ENCODE peak calls at places on chromosomes 2 and 18, in five cellular contexts. One of them, this sample, is unnamed.

GRCh38 chr18:48841381-48842258 is 109.1 kb downstream of the SMAD7 start:
- DNase-seq in lower leg skin: peak; percentile 50
- DNase-seq in mesothelial cell of epicardium: no peak
- DNase-seq in T-helper 2 cell: no peak
- DNase-seq in activated CD4-positive, alpha-beta T cell treated with anti-CD3 and anti-CD28 coated beads for 48 hours: no peak
- DNase-seq in this sample: no peak

GRCh38 chr18:72119082-72119481 is 425.1 kb downstream of the CBLN2 start:
- DNase-seq in lower leg skin: no peak
- DNase-seq in mesothelial cell of epicardium: no peak
- DNase-seq in T-helper 2 cell: no peak
- DNase-seq in activated CD4-positive, alpha-beta T cell treated with anti-CD3 and anti-CD28 coated beads for 48 hours: no peak
- DNase-seq in this sample: no peak

GRCh38 chr2:71801969-71802368 is 345.7 kb downstream of the CYP26B1 start:
- DNase-seq in lower leg skin: peak; percentile 37
- DNase-seq in mesothelial cell of epicardium: no peak
- DNase-seq in T-helper 2 cell: no peak
- DNase-seq in activated CD4-positive, alpha-beta T cell treated with anti-CD3 and anti-CD28 coated beads for 48 hours: peak; percentile 15
- DNase-seq in this sample: peak; percentile 41

GRCh38 chr2:157777425-157777824 is 98.7 kb downstream of the ACVR1 start:
- DNase-seq in lower leg skin: no peak
- DNase-seq in mesothelial cell of epicardium: no peak
- DNase-seq in T-helper 2 cell: peak; percentile 57
- DNase-seq in activated CD4-positive, alpha-beta T cell treated with anti-CD3 and anti-CD28 coated beads for 48 hours: peak; percentile 64
- DNase-seq in this sample: no peak

GRCh38 chr2:96876036-96876810 is 6.3 kb upstream of the SEMA4C start:
- DNase-seq in lower leg skin: no peak
- DNase-seq in mesothelial cell of epicardium: no peak
- DNase-seq in T-helper 2 cell: no peak
- DNase-seq in activated CD4-positive, alpha-beta T cell treated with anti-CD3 and anti-CD28 coated beads for 48 hours: no peak
- DNase-seq in this sample: no peak

GRCh38 chr2:27737676-27738348 is 33.7 kb upstream of the MRPL33 start:
- DNase-seq in lower leg skin: no peak
- DNase-seq in mesothelial cell of epicardium: no peak
- DNase-seq in T-helper 2 cell: no peak
- DNase-seq in activated CD4-positive, alpha-beta T cell treated with anti-CD3 and anti-CD28 coated beads for 48 hours: no peak
- DNase-seq in this sample: no peak

GRCh38 chr18:35376393-35376741 is 770 bp downstream of the ZNF396 start:
- DNase-seq in lower leg skin: no peak
- DNase-seq in mesothelial cell of epicardium: no peak
- DNase-seq in T-helper 2 cell: peak; percentile 26
- DNase-seq in activated CD4-positive, alpha-beta T cell treated with anti-CD3 and anti-CD28 coated beads for 48 hours: peak; percentile 15
- DNase-seq in this sample: no peak

GRCh38 chr2:196046123-196046917 is 22.3 kb downstream of the DNAH7 start:
- DNase-seq in lower leg skin: no peak
- DNase-seq in mesothelial cell of epicardium: no peak
- DNase-seq in T-helper 2 cell: peak; percentile 5
- DNase-seq in activated CD4-positive, alpha-beta T cell treated with anti-CD3 and anti-CD28 coated beads for 48 hours: no peak
- DNase-seq in this sample: no peak

GRCh38 chr2:176545627-176546026 is 276.4 kb downstream of the MTX2 start:
- DNase-seq in lower leg skin: no peak
- DNase-seq in mesothelial cell of epicardium: no peak
- DNase-seq in T-helper 2 cell: no peak
- DNase-seq in activated CD4-positive, alpha-beta T cell treated with anti-CD3 and anti-CD28 coated beads for 48 hours: no peak
- DNase-seq in this sample: no peak

GRCh38 chr2:18566145-18566544 is 5.7 kb upstream of the RDH14 start:
- DNase-seq in lower leg skin: no peak
- DNase-seq in mesothelial cell of epicardium: no peak
- DNase-seq in T-helper 2 cell: no peak
- DNase-seq in activated CD4-positive, alpha-beta T cell treated with anti-CD3 and anti-CD28 coated beads for 48 hours: no peak
- DNase-seq in this sample: no peak

GRCh38 chr18:45521151-45521550 is 94.1 kb upstream of the SLC14A2 start:
- DNase-seq in lower leg skin: no peak
- DNase-seq in mesothelial cell of epicardium: no peak
- DNase-seq in T-helper 2 cell: no peak
- DNase-seq in activated CD4-positive, alpha-beta T cell treated with anti-CD3 and anti-CD28 coated beads for 48 hours: no peak
- DNase-seq in this sample: no peak

GRCh38 chr2:102428573-102428972 is 5.6 kb downstream of the IL18RAP start:
- DNase-seq in lower leg skin: no peak
- DNase-seq in mesothelial cell of epicardium: no peak
- DNase-seq in T-helper 2 cell: no peak
- DNase-seq in activated CD4-positive, alpha-beta T cell treated with anti-CD3 and anti-CD28 coated beads for 48 hours: no peak
- DNase-seq in this sample: no peak

GRCh38 chr18:70044626-70045025 is 97.0 kb upstream of the CD226 start:
- DNase-seq in lower leg skin: no peak
- DNase-seq in mesothelial cell of epicardium: no peak
- DNase-seq in T-helper 2 cell: no peak
- DNase-seq in activated CD4-positive, alpha-beta T cell treated with anti-CD3 and anti-CD28 coated beads for 48 hours: no peak
- DNase-seq in this sample: no peak

GRCh38 chr2:64202206-64202864 is 58.1 kb upstream of the PELI1 start:
- DNase-seq in lower leg skin: no peak
- DNase-seq in mesothelial cell of epicardium: no peak
- DNase-seq in T-helper 2 cell: peak; percentile 11
- DNase-seq in activated CD4-positive, alpha-beta T cell treated with anti-CD3 and anti-CD28 coated beads for 48 hours: no peak
- DNase-seq in this sample: no peak

GRCh38 chr2:142165790-142166189 is 35.0 kb upstream of the LRP1B start:
- DNase-seq in lower leg skin: no peak
- DNase-seq in mesothelial cell of epicardium: no peak
- DNase-seq in T-helper 2 cell: no peak
- DNase-seq in activated CD4-positive, alpha-beta T cell treated with anti-CD3 and anti-CD28 coated beads for 48 hours: no peak
- DNase-seq in this sample: no peak

GRCh38 chr2:235495373-235496238 is 1.8 kb downstream of the AGAP1 start:
- DNase-seq in lower leg skin: no peak
- DNase-seq in mesothelial cell of epicardium: no peak
- DNase-seq in T-helper 2 cell: no peak
- DNase-seq in activated CD4-positive, alpha-beta T cell treated with anti-CD3 and anti-CD28 coated beads for 48 hours: no peak
- DNase-seq in this sample: no peak

GRCh38 chr2:241999184-241999583 is 129.7 kb downstream of the RTP5 start:
- DNase-seq in lower leg skin: no peak
- DNase-seq in mesothelial cell of epicardium: peak; percentile 15
- DNase-seq in T-helper 2 cell: no peak
- DNase-seq in activated CD4-positive, alpha-beta T cell treated with anti-CD3 and anti-CD28 coated beads for 48 hours: no peak
- DNase-seq in this sample: no peak

GRCh38 chr2:183185534-183185933 is 61.3 kb downstream of the NUP35 start:
- DNase-seq in lower leg skin: no peak
- DNase-seq in mesothelial cell of epicardium: no peak
- DNase-seq in T-helper 2 cell: no peak
- DNase-seq in activated CD4-positive, alpha-beta T cell treated with anti-CD3 and anti-CD28 coated beads for 48 hours: no peak
- DNase-seq in this sample: no peak

GRCh38 chr2:221529943-221530652 is 42.0 kb downstream of the EPHA4 start:
- DNase-seq in lower leg skin: no peak
- DNase-seq in mesothelial cell of epicardium: no peak
- DNase-seq in T-helper 2 cell: peak; percentile 57
- DNase-seq in activated CD4-positive, alpha-beta T cell treated with anti-CD3 and anti-CD28 coated beads for 48 hours: no peak
- DNase-seq in this sample: no peak

GRCh38 chr2:44932079-44932478 is 9.4 kb upstream of the SIX3 start:
- DNase-seq in lower leg skin: no peak
- DNase-seq in mesothelial cell of epicardium: no peak
- DNase-seq in T-helper 2 cell: no peak
- DNase-seq in activated CD4-positive, alpha-beta T cell treated with anti-CD3 and anti-CD28 coated beads for 48 hours: no peak
- DNase-seq in this sample: peak; percentile 55

GRCh38 chr2:137928547-137929503 is 35.4 kb upstream of the HNMT start:
- DNase-seq in lower leg skin: no peak
- DNase-seq in mesothelial cell of epicardium: no peak
- DNase-seq in T-helper 2 cell: no peak
- DNase-seq in activated CD4-positive, alpha-beta T cell treated with anti-CD3 and anti-CD28 coated beads for 48 hours: no peak
- DNase-seq in this sample: no peak

GRCh38 chr2:60540054-60540453 is 13.4 kb downstream of the BCL11A start:
- DNase-seq in lower leg skin: no peak
- DNase-seq in mesothelial cell of epicardium: no peak
- DNase-seq in T-helper 2 cell: no peak
- DNase-seq in activated CD4-positive, alpha-beta T cell treated with anti-CD3 and anti-CD28 coated beads for 48 hours: no peak
- DNase-seq in this sample: no peak

GRCh38 chr18:64380117-64380516 is 231.2 kb upstream of the LINC00305 start:
- DNase-seq in lower leg skin: no peak
- DNase-seq in mesothelial cell of epicardium: no peak
- DNase-seq in T-helper 2 cell: peak; percentile 11
- DNase-seq in activated CD4-positive, alpha-beta T cell treated with anti-CD3 and anti-CD28 coated beads for 48 hours: no peak
- DNase-seq in this sample: no peak

GRCh38 chr2:196413821-196414274 is 225.7 kb upstream of the CCDC150 start:
- DNase-seq in lower leg skin: no peak
- DNase-seq in mesothelial cell of epicardium: no peak
- DNase-seq in T-helper 2 cell: no peak
- DNase-seq in activated CD4-positive, alpha-beta T cell treated with anti-CD3 and anti-CD28 coated beads for 48 hours: no peak
- DNase-seq in this sample: no peak

GRCh38 chr2:58762176-58762781 is 521.2 kb upstream of the FANCL start:
- DNase-seq in lower leg skin: peak; percentile 14
- DNase-seq in mesothelial cell of epicardium: peak; percentile 43
- DNase-seq in T-helper 2 cell: peak; percentile 5
- DNase-seq in activated CD4-positive, alpha-beta T cell treated with anti-CD3 and anti-CD28 coated beads for 48 hours: peak; percentile 30
- DNase-seq in this sample: peak; percentile 84

GRCh38 chr2:178449700-178450573 is 1.0 kb downstream of the PRKRA start:
- DNase-seq in lower leg skin: no peak
- DNase-seq in mesothelial cell of epicardium: no peak
- DNase-seq in T-helper 2 cell: no peak
- DNase-seq in activated CD4-positive, alpha-beta T cell treated with anti-CD3 and anti-CD28 coated beads for 48 hours: no peak
- DNase-seq in this sample: no peak

GRCh38 chr2:796151-796955 is 119.1 kb upstream of the TMEM18 start:
- DNase-seq in lower leg skin: peak; percentile 9
- DNase-seq in mesothelial cell of epicardium: no peak
- DNase-seq in T-helper 2 cell: no peak
- DNase-seq in activated CD4-positive, alpha-beta T cell treated with anti-CD3 and anti-CD28 coated beads for 48 hours: no peak
- DNase-seq in this sample: no peak

GRCh38 chr2:68889021-68889420 is 17.8 kb upstream of the BMP10 start:
- DNase-seq in lower leg skin: no peak
- DNase-seq in mesothelial cell of epicardium: no peak
- DNase-seq in T-helper 2 cell: no peak
- DNase-seq in activated CD4-positive, alpha-beta T cell treated with anti-CD3 and anti-CD28 coated beads for 48 hours: no peak
- DNase-seq in this sample: no peak

GRCh38 chr2:56801214-56801613 is 617.4 kb downstream of the CCDC85A start:
- DNase-seq in lower leg skin: no peak
- DNase-seq in mesothelial cell of epicardium: no peak
- DNase-seq in T-helper 2 cell: no peak
- DNase-seq in activated CD4-positive, alpha-beta T cell treated with anti-CD3 and anti-CD28 coated beads for 48 hours: no peak
- DNase-seq in this sample: no peak

GRCh38 chr18:45852631-45853030 is 27.2 kb downstream of the SIGLEC15 start:
- DNase-seq in lower leg skin: no peak
- DNase-seq in mesothelial cell of epicardium: no peak
- DNase-seq in T-helper 2 cell: no peak
- DNase-seq in activated CD4-positive, alpha-beta T cell treated with anti-CD3 and anti-CD28 coated beads for 48 hours: no peak
- DNase-seq in this sample: no peak

GRCh38 chr18:2715990-2716389 is 60.5 kb downstream of the SMCHD1 start:
- DNase-seq in lower leg skin: no peak
- DNase-seq in mesothelial cell of epicardium: no peak
- DNase-seq in T-helper 2 cell: no peak
- DNase-seq in activated CD4-positive, alpha-beta T cell treated with anti-CD3 and anti-CD28 coated beads for 48 hours: no peak
- DNase-seq in this sample: no peak

GRCh38 chr2:169232551-169233154 is 129.7 kb downstream of the LRP2 start:
- DNase-seq in lower leg skin: no peak
- DNase-seq in mesothelial cell of epicardium: no peak
- DNase-seq in T-helper 2 cell: no peak
- DNase-seq in activated CD4-positive, alpha-beta T cell treated with anti-CD3 and anti-CD28 coated beads for 48 hours: no peak
- DNase-seq in this sample: no peak

GRCh38 chr2:158009425-158009824 is 92.3 kb upstream of the UPP2 start:
- DNase-seq in lower leg skin: no peak
- DNase-seq in mesothelial cell of epicardium: no peak
- DNase-seq in T-helper 2 cell: no peak
- DNase-seq in activated CD4-positive, alpha-beta T cell treated with anti-CD3 and anti-CD28 coated beads for 48 hours: no peak
- DNase-seq in this sample: no peak

GRCh38 chr2:195094330-195094729 is 562.7 kb upstream of the SLC39A10 start:
- DNase-seq in lower leg skin: no peak
- DNase-seq in mesothelial cell of epicardium: no peak
- DNase-seq in T-helper 2 cell: no peak
- DNase-seq in activated CD4-positive, alpha-beta T cell treated with anti-CD3 and anti-CD28 coated beads for 48 hours: no peak
- DNase-seq in this sample: no peak